ENCODE peak calls at places on chromosomes 3 and 15, in four cellular contexts. One of them, this sample, is unnamed.

GRCh38 chr15:35741395-35741794 is 195.4 kb upstream of the DPH6 start:
- DNase-seq in Peyer's patch: no peak
- DNase-seq in right lobe of liver: no peak
- DNase-seq in substantia nigra: no peak
- DNase-seq in this sample: no peak

GRCh38 chr15:49832421-49832980 is 211.7 kb downstream of the DTWD1 start:
- DNase-seq in Peyer's patch: no peak
- DNase-seq in right lobe of liver: peak
- DNase-seq in substantia nigra: no peak
- DNase-seq in this sample: no peak

GRCh38 chr3:44501971-44502370 is 24.5 kb upstream of the ZNF445 start:
- DNase-seq in Peyer's patch: no peak
- DNase-seq in right lobe of liver: no peak
- DNase-seq in substantia nigra: no peak
- DNase-seq in this sample: peak

GRCh38 chr3:125057186-125057850 is 1.5 kb upstream of the HEG1 start:
- DNase-seq in Peyer's patch: no peak
- DNase-seq in right lobe of liver: no peak
- DNase-seq in substantia nigra: no peak
- DNase-seq in this sample: no peak

GRCh38 chr3:115626711-115627110 is 3.4 kb downstream of the GAP43 start:
- DNase-seq in Peyer's patch: no peak
- DNase-seq in right lobe of liver: no peak
- DNase-seq in substantia nigra: no peak
- DNase-seq in this sample: no peak

GRCh38 chr3:9196009-9196408 is 53.4 kb downstream of the SRGAP3 start:
- DNase-seq in Peyer's patch: no peak
- DNase-seq in right lobe of liver: no peak
- DNase-seq in substantia nigra: no peak
- DNase-seq in this sample: no peak

GRCh38 chr15:52382647-52383046 is 87.0 kb upstream of the MYO5C start:
- DNase-seq in Peyer's patch: no peak
- DNase-seq in right lobe of liver: no peak
- DNase-seq in substantia nigra: no peak
- DNase-seq in this sample: no peak

GRCh38 chr3:153090973-153091372 is 71.1 kb upstream of the RAP2B start:
- DNase-seq in Peyer's patch: no peak
- DNase-seq in right lobe of liver: no peak
- DNase-seq in substantia nigra: no peak
- DNase-seq in this sample: no peak

GRCh38 chr15:25582886-25583285 is 144.1 kb upstream of the UBE3A start:
- DNase-seq in Peyer's patch: no peak
- DNase-seq in right lobe of liver: no peak
- DNase-seq in substantia nigra: no peak
- DNase-seq in this sample: no peak

GRCh38 chr3:30354513-30354912 is 251.9 kb upstream of the TGFBR2 start:
- DNase-seq in Peyer's patch: no peak
- DNase-seq in right lobe of liver: no peak
- DNase-seq in substantia nigra: no peak
- DNase-seq in this sample: no peak

GRCh38 chr3:53183514-53183913 is 22.5 kb downstream of the PRKCD start:
- DNase-seq in Peyer's patch: no peak
- DNase-seq in right lobe of liver: no peak
- DNase-seq in substantia nigra: no peak
- DNase-seq in this sample: no peak

GRCh38 chr3:171904829-171905228 is 61.7 kb downstream of the TMEM212 start:
- DNase-seq in Peyer's patch: no peak
- DNase-seq in right lobe of liver: no peak
- DNase-seq in substantia nigra: no peak
- DNase-seq in this sample: no peak
- H3K27ac ChIP-seq in Peyer's patch: no peak
- H3K27ac ChIP-seq in right lobe of liver: no peak
- H3K27ac ChIP-seq in substantia nigra: no peak
- H3K27ac ChIP-seq in this sample: no peak

GRCh38 chr3:17349093-17349492 is 393.3 kb downstream of the TBC1D5 start:
- DNase-seq in Peyer's patch: no peak
- DNase-seq in right lobe of liver: no peak
- DNase-seq in substantia nigra: no peak
- DNase-seq in this sample: no peak
- H3K27ac ChIP-seq in Peyer's patch: no peak
- H3K27ac ChIP-seq in right lobe of liver: no peak
- H3K27ac ChIP-seq in substantia nigra: no peak
- H3K27ac ChIP-seq in this sample: no peak

GRCh38 chr3:158839966-158840365 is 38.1 kb downstream of the MFSD1 start:
- DNase-seq in Peyer's patch: no peak
- DNase-seq in right lobe of liver: no peak
- DNase-seq in substantia nigra: no peak
- DNase-seq in this sample: no peak
- H3K27ac ChIP-seq in Peyer's patch: no peak
- H3K27ac ChIP-seq in right lobe of liver: no peak
- H3K27ac ChIP-seq in substantia nigra: no peak
- H3K27ac ChIP-seq in this sample: no peak

GRCh38 chr15:64381000-64381751 is at the start of gene PCLAF:
- DNase-seq in Peyer's patch: peak
- DNase-seq in right lobe of liver: peak
- DNase-seq in substantia nigra: peak
- DNase-seq in this sample: peak
- H3K27ac ChIP-seq in Peyer's patch: no peak
- H3K27ac ChIP-seq in right lobe of liver: no peak
- H3K27ac ChIP-seq in substantia nigra: no peak
- H3K27ac ChIP-seq in this sample: no peak

This sample was measured in epithelial cell of prostate.